ENCODE peak calls at places on chromosomes 2 and 18, in four cellular contexts. One of them, this sample, is unnamed.

GRCh38 chr18:24395049-24395780 is 2.4 kb downstream of the OSBPL1A start:
- DNase-seq in HCT116: no peak
- DNase-seq in HepG2: no peak
- DNase-seq in K562: no peak
- DNase-seq in this sample: no peak

GRCh38 chr2:104412384-104412783 is 441.5 kb upstream of the POU3F3 start:
- DNase-seq in HCT116: no peak
- DNase-seq in HepG2: peak
- DNase-seq in K562: peak
- DNase-seq in this sample: peak

GRCh38 chr2:240599141-240599583 is 12.6 kb downstream of the CAPN10 start:
- DNase-seq in HCT116: no peak
- DNase-seq in HepG2: no peak
- DNase-seq in K562: no peak
- DNase-seq in this sample: no peak

GRCh38 chr2:866887-867286 is 83.8 kb upstream of the SNTG2 start:
- DNase-seq in HCT116: no peak
- DNase-seq in HepG2: no peak
- DNase-seq in K562: no peak
- DNase-seq in this sample: no peak

GRCh38 chr2:128317186-128317897 is 1.3 kb downstream of the HS6ST1 start:
- DNase-seq in HCT116: no peak
- DNase-seq in HepG2: peak
- DNase-seq in K562: no peak
- DNase-seq in this sample: no peak

GRCh38 chr18:79738041-79738461 is 58.4 kb downstream of the CTDP1 start:
- DNase-seq in HCT116: no peak
- DNase-seq in HepG2: no peak
- DNase-seq in K562: no peak
- DNase-seq in this sample: no peak

GRCh38 chr18:2883137-2883671 is 36.4 kb downstream of the EMILIN2 start:
- DNase-seq in HCT116: no peak
- DNase-seq in HepG2: no peak
- DNase-seq in K562: no peak
- DNase-seq in this sample: no peak

GRCh38 chr2:69132960-69133590 is 120.1 kb downstream of the ANTXR1 start:
- DNase-seq in HCT116: no peak
- DNase-seq in HepG2: no peak
- DNase-seq in K562: no peak
- DNase-seq in this sample: no peak

GRCh38 chr2:195202163-195202845 is 454.7 kb upstream of the SLC39A10 start:
- DNase-seq in HCT116: no peak
- DNase-seq in HepG2: no peak
- DNase-seq in K562: no peak
- DNase-seq in this sample: no peak

GRCh38 chr2:65153515-65153914 is 23.6 kb upstream of the RAB1A start:
- DNase-seq in HCT116: no peak
- DNase-seq in HepG2: peak
- DNase-seq in K562: no peak
- DNase-seq in this sample: no peak

GRCh38 chr18:27954226-27954625 is 222.7 kb downstream of the CDH2 start:
- DNase-seq in HCT116: no peak
- DNase-seq in HepG2: no peak
- DNase-seq in K562: no peak
- DNase-seq in this sample: no peak

GRCh38 chr2:106825161-106825560 is 60.8 kb downstream of the ST6GAL2 start:
- DNase-seq in HCT116: no peak
- DNase-seq in HepG2: no peak
- DNase-seq in K562: no peak
- DNase-seq in this sample: no peak

GRCh38 chr2:182595650-182596049 is 120.4 kb upstream of the DNAJC10 start:
- DNase-seq in HCT116: no peak
- DNase-seq in HepG2: no peak
- DNase-seq in K562: no peak
- DNase-seq in this sample: no peak

GRCh38 chr2:28544405-28544914 is 48.6 kb downstream of the PLB1 start:
- DNase-seq in HCT116: no peak
- DNase-seq in HepG2: peak
- DNase-seq in K562: peak
- DNase-seq in this sample: no peak

GRCh38 chr2:60794271-60794863 is 38.3 kb downstream of the PAPOLG start:
- DNase-seq in HCT116: no peak
- DNase-seq in HepG2: peak
- DNase-seq in K562: peak
- DNase-seq in this sample: no peak

GRCh38 chr2:118112771-118113334 is 24.6 kb downstream of the INSIG2 start:
- DNase-seq in HCT116: peak
- DNase-seq in HepG2: peak
- DNase-seq in K562: no peak
- DNase-seq in this sample: peak

GRCh38 chr2:222594679-222595078 is 61.2 kb downstream of the FARSB start:
- DNase-seq in HCT116: no peak
- DNase-seq in HepG2: peak
- DNase-seq in K562: no peak
- DNase-seq in this sample: no peak

GRCh38 chr18:68566991-68567390 is 147.9 kb downstream of the TMX3 start:
- DNase-seq in HCT116: no peak
- DNase-seq in HepG2: no peak
- DNase-seq in K562: no peak
- DNase-seq in this sample: no peak

GRCh38 chr18:52903858-52904257 is 563.9 kb downstream of the DCC start:
- DNase-seq in HCT116: no peak
- DNase-seq in HepG2: peak
- DNase-seq in K562: peak
- DNase-seq in this sample: no peak

GRCh38 chr2:99771691-99772333 is 282.0 kb upstream of the REV1 start:
- DNase-seq in HCT116: no peak
- DNase-seq in HepG2: no peak
- DNase-seq in K562: peak
- DNase-seq in this sample: no peak

GRCh38 chr2:224869601-224870000 is 153.4 kb upstream of the CCDC195 start:
- DNase-seq in HCT116: no peak
- DNase-seq in HepG2: no peak
- DNase-seq in K562: no peak
- DNase-seq in this sample: no peak

GRCh38 chr2:157164370-157164769 is 93.1 kb upstream of the GALNT5 start:
- DNase-seq in HCT116: no peak
- DNase-seq in HepG2: no peak
- DNase-seq in K562: no peak
- DNase-seq in this sample: no peak

DNA sequence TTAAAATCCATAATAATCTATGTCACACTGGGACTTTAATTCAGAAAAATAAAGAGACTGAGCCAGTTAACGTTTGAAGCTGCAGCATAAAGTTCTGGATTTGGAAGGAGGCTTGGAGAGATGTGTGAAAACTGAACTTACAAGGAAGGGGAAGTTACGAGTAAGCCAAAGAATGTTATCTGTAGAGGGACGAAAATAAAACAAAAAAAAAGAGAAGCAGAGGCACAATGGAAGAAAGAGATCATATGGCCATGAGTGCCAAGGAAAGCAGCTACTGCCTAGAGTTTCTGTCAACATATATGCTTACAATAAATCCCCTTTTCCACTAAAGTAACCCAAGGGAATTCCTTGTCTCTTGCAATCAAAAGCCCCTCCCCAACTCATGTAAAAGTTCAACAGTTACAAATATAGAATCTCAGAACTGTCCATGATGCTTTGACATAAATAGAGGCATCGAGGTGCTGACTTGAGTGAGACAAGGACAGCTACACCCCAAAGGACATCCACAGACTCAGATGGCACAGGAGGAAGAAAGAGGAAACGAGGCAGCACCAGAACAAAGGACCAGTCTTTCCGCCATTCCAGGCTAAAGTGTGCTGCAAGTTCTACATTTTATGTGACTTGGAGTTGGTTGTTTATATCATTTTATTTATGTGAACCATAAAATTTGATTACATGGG is 16.1 kb upstream of the ARL5A start:
- DNase-seq in HCT116: no peak
- DNase-seq in HepG2: no peak
- DNase-seq in K562: no peak
- DNase-seq in this sample: no peak
- TF ChIP-seq TCF7L2 in HCT116: no peak
- TF ChIP-seq TCF7L2 in HepG2: no peak
- TF ChIP-seq TCF7L2 in K562: no peak
- TF ChIP-seq TCF7L2 in this sample: no peak

GRCh38 chr2:214810670-214811069 is 1.2 kb upstream of the BARD1 start:
- DNase-seq in HCT116: no peak
- DNase-seq in HepG2: no peak
- DNase-seq in K562: peak
- DNase-seq in this sample: no peak

GRCh38 chr2:214808481-214808931 is 977 bp downstream of the BARD1 start:
- DNase-seq in HCT116: no peak
- DNase-seq in HepG2: no peak
- DNase-seq in K562: peak
- DNase-seq in this sample: no peak

GRCh38 chr2:214808961-214809750 is at the start of gene BARD1:
- DNase-seq in HCT116: peak
- DNase-seq in HepG2: peak
- DNase-seq in K562: peak
- DNase-seq in this sample: no peak

GRCh38 chr2:214809751-214810564 is 475 bp upstream of the BARD1 start:
- DNase-seq in HCT116: peak
- DNase-seq in HepG2: peak
- DNase-seq in K562: peak
- DNase-seq in this sample: peak
- TF ChIP-seq POLR2AphosphoS5 in HCT116: peak
- TF ChIP-seq POLR2AphosphoS5 in HepG2: peak
- TF ChIP-seq POLR2AphosphoS5 in K562: peak
- TF ChIP-seq POLR2AphosphoS5 in this sample: peak

DNA sequence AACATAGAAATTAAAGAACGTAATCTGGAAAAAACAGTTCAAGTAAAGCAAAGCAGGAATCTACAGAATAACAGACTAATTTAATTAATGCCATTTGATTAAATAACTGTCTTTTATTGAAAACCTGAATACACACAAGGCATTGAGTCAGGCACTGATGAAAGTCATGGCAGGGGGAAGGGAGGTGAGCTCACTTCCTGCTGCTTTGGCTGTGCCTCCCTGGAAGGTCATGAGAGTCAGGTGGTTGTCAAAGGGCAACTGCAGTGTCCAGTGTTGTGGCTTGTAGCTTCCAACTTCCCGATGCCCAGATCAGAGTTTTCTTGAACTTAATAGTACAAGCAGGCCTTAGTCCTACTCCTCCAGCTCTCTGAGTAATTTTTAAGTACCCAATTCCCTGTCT is 180.9 kb downstream of the PID1 start:
- DNase-seq in HCT116: no peak
- DNase-seq in HepG2: no peak
- DNase-seq in K562: no peak
- DNase-seq in this sample: peak
- TF ChIP-seq TCF7L2 in HCT116: no peak
- TF ChIP-seq TCF7L2 in HepG2: no peak
- TF ChIP-seq TCF7L2 in K562: no peak
- TF ChIP-seq TCF7L2 in this sample: no peak

DNA sequence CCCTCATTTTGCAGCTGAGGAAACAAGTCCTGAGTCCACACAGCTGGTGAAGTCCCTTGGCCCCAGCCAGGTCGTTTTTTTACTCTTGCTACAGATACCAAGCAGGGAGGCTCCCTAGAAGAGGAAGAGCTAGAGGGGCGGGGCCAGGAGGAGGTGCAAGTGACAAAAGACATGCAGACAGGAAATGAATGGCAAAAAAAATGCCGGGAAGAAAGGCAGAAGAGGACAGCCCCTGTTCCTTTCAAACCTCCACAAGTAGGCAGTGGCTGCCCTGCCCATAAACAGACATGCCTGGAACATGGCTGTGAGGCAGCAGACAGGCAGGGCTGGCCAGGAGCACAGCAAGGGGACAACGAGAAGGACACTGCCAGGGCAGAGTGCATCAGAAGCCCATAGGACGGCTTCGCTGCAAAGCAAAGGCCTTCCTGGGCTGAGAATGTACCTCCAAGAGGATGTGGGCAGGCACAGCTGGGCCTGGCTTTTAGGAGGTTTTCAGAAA is 108.7 kb downstream of the ZBTB7C start:
- DNase-seq in HCT116: no peak
- DNase-seq in HepG2: no peak
- DNase-seq in K562: peak
- DNase-seq in this sample: no peak
- TF ChIP-seq POLR2AphosphoS5 in HCT116: no peak
- TF ChIP-seq POLR2AphosphoS5 in HepG2: no peak
- TF ChIP-seq POLR2AphosphoS5 in K562: no peak
- TF ChIP-seq POLR2AphosphoS5 in this sample: no peak

DNA sequence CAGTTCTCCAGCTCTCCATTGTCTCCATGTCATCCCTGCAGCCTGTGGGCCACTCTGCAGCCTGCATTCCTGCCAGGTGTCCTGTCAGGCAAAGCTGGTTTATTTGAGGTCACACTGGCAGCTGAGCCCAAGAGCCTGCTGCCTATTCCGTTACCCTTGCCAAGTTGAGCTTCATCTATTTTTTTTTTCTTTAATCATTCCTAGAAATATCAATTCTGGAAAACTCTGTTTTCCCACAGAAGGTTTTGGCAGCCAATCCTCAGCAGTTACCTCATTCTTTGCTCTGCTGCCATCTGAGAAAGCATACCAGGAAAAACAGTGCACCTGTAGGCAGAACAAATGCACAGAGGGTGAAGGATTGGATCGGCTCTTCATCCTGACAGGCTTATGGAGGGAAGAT is 411.0 kb upstream of the ACVR2A start:
- DNase-seq in HCT116: no peak
- DNase-seq in HepG2: no peak
- DNase-seq in K562: no peak
- DNase-seq in this sample: no peak
- TF ChIP-seq TCF7L2 in HCT116: no peak
- TF ChIP-seq TCF7L2 in HepG2: no peak
- TF ChIP-seq TCF7L2 in K562: no peak
- TF ChIP-seq TCF7L2 in this sample: no peak

GRCh38 chr18:23113576-23113975 is 21.7 kb upstream of the CABLES1 start:
- DNase-seq in HCT116: no peak
- DNase-seq in HepG2: no peak
- DNase-seq in K562: no peak
- DNase-seq in this sample: no peak
- TF ChIP-seq POLR2AphosphoS5 in HCT116: no peak
- TF ChIP-seq POLR2AphosphoS5 in HepG2: no peak
- TF ChIP-seq POLR2AphosphoS5 in K562: no peak
- TF ChIP-seq POLR2AphosphoS5 in this sample: no peak

DNA sequence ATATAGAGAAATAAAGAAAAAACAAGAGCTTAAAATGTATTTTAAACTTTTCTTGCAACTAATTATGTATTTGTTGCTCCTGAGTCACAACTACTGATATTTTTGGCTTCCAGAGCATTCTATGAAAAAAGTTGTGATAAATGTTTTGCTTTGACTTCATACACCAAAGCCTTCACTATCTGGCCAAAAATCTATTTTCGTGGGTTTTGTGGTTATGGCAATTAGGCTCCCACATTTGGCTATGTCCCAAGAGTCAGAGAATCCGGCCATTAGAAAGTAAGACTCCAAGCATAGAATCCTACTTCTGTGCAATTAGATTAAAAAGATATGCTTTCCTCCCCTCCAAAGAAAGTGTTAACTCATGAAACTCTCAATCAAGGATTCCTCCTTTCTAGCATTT is 1456.1 kb upstream of the ACVR2A start:
- DNase-seq in HCT116: no peak
- DNase-seq in HepG2: no peak
- DNase-seq in K562: no peak
- DNase-seq in this sample: no peak
- TF ChIP-seq TCF7L2 in HCT116: no peak
- TF ChIP-seq TCF7L2 in HepG2: no peak
- TF ChIP-seq TCF7L2 in K562: no peak
- TF ChIP-seq TCF7L2 in this sample: no peak

This sample was measured in Panc1.